ENCODE peak calls at places on chromosome 3, in four cellular contexts. L, R, B and F are unnamed samples.

GRCh38 chr3:186852994-186853393 is 10.5 kb downstream of the ADIPOQ start:
- DNase-seq in R (no peak), L (no peak), B (no peak), F (no peak)

GRCh38 chr3:53749428-53749827 is 96.8 kb downstream of the CHDH start:
- DNase-seq in B (no peak), L (no peak), R (no peak), F (no peak)

GRCh38 chr3:45029661-45030060 is 3.6 kb downstream of the CLEC3B start:
- DNase-seq in R (no peak), B (no peak), L (peak; percentile 38), F (peak; percentile 63)

GRCh38 chr3:129908417-129908816 is 14.9 kb upstream of the TMCC1 start:
- DNase-seq in B (no peak), R (no peak), L (no peak), F (no peak)

GRCh38 chr3:190001426-190001825 is 119.3 kb downstream of the P3H2 start:
- DNase-seq in L (no peak), R (no peak), B (no peak), F (no peak)

GRCh38 chr3:154161806-154162205 is 40.6 kb downstream of the ARHGEF26 start:
- DNase-seq in L (peak; percentile 11), B (no peak), R (no peak), F (no peak)

GRCh38 chr3:124266517-124266916 is 274.6 kb upstream of the ROPN1 start:
- DNase-seq in L (peak; percentile 47), B (no peak), R (no peak), F (no peak)

GRCh38 chr3:52833202-52833601 is 1.6 kb downstream of the MUSTN1 start:
- DNase-seq in R (no peak), L (no peak), B (no peak), F (no peak)

GRCh38 chr3:53796161-53796560 is 50.1 kb downstream of the CHDH start:
- DNase-seq in B (peak; percentile 88), R (no peak), L (no peak), F (no peak)

GRCh38 chr3:129445472-129445871 is 5.4 kb downstream of the IFT122 start:
- DNase-seq in L (no peak), R (no peak), B (no peak), F (no peak)

GRCh38 chr3:53109822-53110771 is 20.1 kb downstream of the RFT1 start:
- DNase-seq in L (peak; percentile 95), B (peak; percentile 88), R (no peak), F (peak; percentile 93)

GRCh38 chr3:53651927-53652326 is 157.5 kb downstream of the CACNA1D start:
- DNase-seq in L (no peak), R (no peak), B (no peak), F (no peak)

GRCh38 chr3:28348286-28348636 is 260 bp upstream of the ZCWPW2 start:
- DNase-seq in B (peak; percentile 96), R (no peak), L (no peak), F (peak; percentile 95)

GRCh38 chr3:39284457-39284881 is 4.6 kb upstream of the CX3CR1 start:
- DNase-seq in R (no peak), L (no peak), B (no peak), F (no peak)

GRCh38 chr3:19931180-19931692 is 2.8 kb downstream of the EFHB start:
- DNase-seq in R (no peak), B (no peak), L (no peak), F (no peak)

GRCh38 chr3:27686642-27687041 is 35.5 kb downstream of the EOMES start:
- DNase-seq in L (peak; percentile 89), R (no peak), B (no peak), F (peak; percentile 95)

GRCh38 chr3:136464502-136464901 is 214.4 kb downstream of the PCCB start:
- DNase-seq in L (no peak), R (no peak), B (no peak), F (peak; percentile 79)

GRCh38 chr3:128095222-128095703 is 28.3 kb downstream of the RUVBL1 start:
- DNase-seq in R (peak; percentile 72), B (peak; percentile 83), L (peak; percentile 89), F (peak; percentile 77)

GRCh38 chr3:129173206-129173605 is 10.5 kb downstream of the CNBP start:
- DNase-seq in R (no peak), L (no peak), B (no peak), F (no peak)

GRCh38 chr3:31614162-31614921 is 81.6 kb downstream of the STT3B start:
- DNase-seq in L (no peak), B (no peak), R (no peak), F (peak; percentile 11)

GRCh38 chr3:49671291-49672288 is 2.6 kb upstream of the APEH start:
- DNase-seq in B (peak; percentile 65), L (peak; percentile 72), R (peak; percentile 61), F (peak; percentile 61)

GRCh38 chr3:190116551-190117067 is 4.1 kb downstream of the P3H2 start:
- DNase-seq in L (peak; percentile 18), B (peak; percentile 72), R (no peak), F (no peak)

GRCh38 chr3:13285007-13285567 is 135.0 kb downstream of the NUP210 start:
- DNase-seq in R (no peak), B (no peak), L (no peak), F (no peak)
- H3K4me3 ChIP-seq in R (no peak overlapping the region), B (no peak overlapping the region), L (no peak overlapping the region), F (no peak overlapping the region)

GRCh38 chr3:111473550-111473949 is 68.4 kb upstream of the CD96 start:
- DNase-seq in R (no peak), L (no peak), B (no peak), F (no peak)
- TF ChIP-seq CTCF in R (no peak), L (no peak), B (no peak), F (no peak)

DNA sequence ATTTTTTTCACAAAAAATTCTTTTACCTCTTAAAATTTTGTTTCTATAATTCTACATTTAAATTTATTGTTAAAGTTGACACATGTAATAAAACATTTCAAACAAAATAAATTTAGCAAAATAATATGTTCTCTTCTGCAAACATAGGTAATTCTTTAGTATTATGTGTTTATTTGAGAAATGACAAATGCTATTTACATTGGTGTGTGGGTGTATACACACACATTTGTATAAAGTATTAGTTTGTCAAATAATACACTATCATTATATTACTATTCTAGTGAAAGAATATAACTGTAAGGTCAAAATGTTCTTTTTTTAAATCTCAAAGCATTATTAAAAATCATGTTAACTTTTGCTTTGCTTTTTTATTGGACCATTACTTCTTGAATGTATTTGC is 1370.6 kb downstream of the SI start:
- DNase-seq in L (no peak), R (no peak), B (no peak), F (no peak)
- H3K4me3 ChIP-seq in L (no peak overlapping the region), R (no peak overlapping the region), B (no peak overlapping the region), F (no peak overlapping the region)

GRCh38 chr3:68009865-68010264 is 355.5 kb upstream of the SUCLG2 start:
- DNase-seq in L (no peak), B (no peak), R (no peak), F (no peak)

DNA sequence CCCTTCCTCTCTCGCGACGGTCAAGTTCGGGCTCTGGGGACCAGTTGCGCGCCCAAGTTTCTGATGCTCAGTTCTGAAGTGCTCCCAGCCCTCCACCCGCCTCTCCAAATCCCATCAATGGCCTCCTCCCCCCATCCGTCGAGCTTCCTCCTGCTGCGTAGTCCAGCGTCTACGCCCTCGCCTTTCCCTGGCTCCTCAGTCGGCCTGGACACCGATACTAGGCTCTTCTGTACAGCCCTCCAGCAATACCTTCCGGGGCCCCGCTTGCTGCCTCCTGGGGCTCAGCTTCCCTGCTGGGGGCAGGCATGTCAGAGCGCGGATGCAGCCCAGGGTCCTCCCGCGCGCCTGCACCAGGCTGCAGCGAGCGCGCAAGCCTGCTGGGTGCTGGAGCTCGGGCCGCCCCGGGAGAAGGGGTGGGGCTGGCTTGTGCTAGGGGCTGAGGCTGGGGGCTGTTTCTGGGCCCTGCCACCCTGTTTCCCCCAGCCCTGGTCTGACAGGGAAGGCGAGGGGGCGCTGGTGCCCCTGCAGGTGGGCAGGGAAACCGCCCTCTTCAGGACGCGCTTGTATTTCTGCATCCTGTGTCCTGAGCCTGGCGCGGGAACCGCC is 353.3 kb upstream of the SUCLG2 start:
- DNase-seq in B (no peak), L (no peak), R (peak; percentile 3), F (no peak)
- TF ChIP-seq CTCF in B (no peak), L (no peak), R (peak; percentile 17), F (no peak)

GRCh38 chr3:169940486-169941181 is 26.0 kb upstream of the SEC62 start:
- DNase-seq in L (no peak), R (no peak), B (no peak), F (no peak)

GRCh38 chr3:169939320-169939719 is 27.3 kb upstream of the SEC62 start:
- DNase-seq in L (no peak), B (no peak), R (no peak), F (no peak)

GRCh38 chr3:169945313-169945712 is 21.3 kb upstream of the SEC62 start:
- DNase-seq in B (peak; percentile 27), R (peak; percentile 2), L (peak; percentile 12), F (peak; percentile 4)

GRCh38 chr3:169939751-169940150 is 26.9 kb upstream of the SEC62 start:
- DNase-seq in L (no peak), B (no peak), R (no peak), F (no peak)
- H3K4me3 ChIP-seq in L (no peak overlapping the region), B (no peak overlapping the region), R (no peak overlapping the region), F (no peak overlapping the region)

GRCh38 chr3:97971679-97972567 is at the start of gene RIOX2:
- DNase-seq in B (peak; percentile 71), R (peak; percentile 61), L (peak; percentile 66), F (peak; percentile 67)
- TF ChIP-seq CTCF in B (no peak), R (no peak), L (no peak), F (no peak)

DNA sequence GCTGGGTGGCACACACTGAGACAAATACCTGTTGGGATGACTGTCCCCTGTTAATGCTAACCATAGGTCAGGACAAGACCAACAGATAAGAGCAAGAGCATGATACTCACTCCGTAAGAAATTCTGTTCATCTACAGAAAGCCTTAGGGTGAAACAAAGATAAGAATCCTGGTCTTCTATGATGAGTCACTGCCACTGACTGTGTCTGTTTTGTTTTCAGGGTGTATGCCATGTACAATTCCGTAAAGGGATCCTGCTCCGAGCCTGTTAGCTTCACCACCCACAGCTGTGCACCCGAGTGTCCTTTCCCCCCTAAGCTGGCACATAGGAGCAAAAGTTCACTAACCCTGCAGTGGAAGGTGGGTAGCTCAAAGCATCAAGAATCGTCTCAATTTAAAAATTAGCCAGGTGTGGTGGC is 141.1 kb downstream of the GHSR start:
- DNase-seq in B (no peak), R (no peak), L (peak; percentile 54), F (peak; percentile 28)
- H3K4me3 ChIP-seq in B (no peak overlapping the region), R (no peak overlapping the region), L (no peak overlapping the region), F (no peak overlapping the region)